ENCODE peak calls at places on chromosomes 11 and 22, in nine cellular contexts. F is H54, P is heart left ventricle, Y is IMR-90, M is sigmoid colon, L is tibial nerve, D is right lobe of liver, N is Peyer's patch, G is stomach. O is an unnamed sample.
A peak's percentile ranks its signal among the peaks of the same experiment; 100 is the strongest.

GRCh38 chr22:41445171-41446056 is 1.2 kb downstream of the TOB2 start:
- DNase-seq in F (no peak), P (peak; percentile 51), Y (no peak), M (peak; percentile 76), L (no peak), D (peak; percentile 58), N (peak; percentile 36), G (peak; percentile 32), O (peak; percentile 71)

GRCh38 chr22:29623059-29623458 is 19.6 kb downstream of the NF2 start:
- DNase-seq in F (no peak), P (no peak), Y (no peak), M (no peak), L (no peak), D (no peak), N (no peak), G (no peak), O (no peak)

GRCh38 chr11:117197516-117198456 is 1.4 kb upstream of the TAGLN start:
- DNase-seq in F (no peak), P (peak; percentile 33), Y (peak; percentile 32), M (peak; percentile 95), L (no peak), D (peak; percentile 55), N (no peak), G (peak; percentile 57), O (peak; percentile 35)

GRCh38 chr22:30507670-30508069 is 2.2 kb upstream of the SEC14L4 start:
- DNase-seq in F (no peak), P (no peak), Y (no peak), M (no peak), L (no peak), D (no peak), N (no peak), G (no peak), O (no peak)

GRCh38 chr11:118175031-118175531 is 1.4 kb downstream of the SCN2B start:
- DNase-seq in F (no peak), P (no peak), Y (peak; percentile 62), M (no peak), L (no peak), D (peak; percentile 64), N (no peak), G (no peak), O (no peak)

GRCh38 chr22:49267996-49268395 is 559.7 kb downstream of the BRD1 start:
- DNase-seq in F (no peak), P (no peak), Y (no peak), M (no peak), L (no peak), D (no peak), N (no peak), G (no peak), O (no peak)

GRCh38 chr11:118004543-118005223 is 18.5 kb downstream of the IL10RA start:
- DNase-seq in F (no peak), P (no peak), Y (no peak), M (no peak), L (no peak), D (no peak), N (no peak), G (no peak), O (no peak)

GRCh38 chr22:27489265-27489675 is 312.3 kb downstream of the MN1 start:
- DNase-seq in F (no peak), P (no peak), Y (peak; percentile 52), M (no peak), L (no peak), D (peak; percentile 81), N (no peak), G (peak; percentile 71), O (no peak)

GRCh38 chr22:36871669-36872081 is 10.9 kb downstream of the NCF4 start:
- DNase-seq in F (no peak), P (no peak), Y (no peak), M (no peak), L (no peak), D (no peak), N (no peak), G (no peak), O (no peak)

GRCh38 chr22:35498026-35498425 is 42.6 kb upstream of the RASD2 start:
- DNase-seq in F (no peak), P (no peak), Y (peak; percentile 35), M (peak; percentile 71), L (no peak), D (no peak), N (no peak), G (no peak), O (no peak)

GRCh38 chr11:65436412-65437032 is 13.9 kb downstream of the NEAT1 start:
- DNase-seq in F (no peak), P (peak; percentile 6), Y (peak; percentile 49), M (peak; percentile 62), L (peak; percentile 12), D (peak; percentile 55), N (peak; percentile 11), G (peak; percentile 24), O (no peak)

GRCh38 chr11:61309141-61309540 is 14.0 kb upstream of the VWCE start:
- DNase-seq in F (no peak), P (no peak), Y (no peak), M (no peak), L (no peak), D (no peak), N (no peak), G (no peak), O (no peak)

GRCh38 chr11:119666463-119667131 is 62.4 kb downstream of the NECTIN1 start:
- DNase-seq in F (peak; percentile 86), P (peak; percentile 76), Y (peak; percentile 47), M (peak; percentile 82), L (peak; percentile 67), D (peak; percentile 86), N (peak; percentile 50), G (peak; percentile 84), O (peak; percentile 55)

GRCh38 chr22:40281717-40282116 is 64.6 kb upstream of the ADSL start:
- DNase-seq in F (no peak), P (no peak), Y (no peak), M (no peak), L (no peak), D (no peak), N (no peak), G (no peak), O (no peak)

GRCh38 chr11:10623797-10624761 is 55.6 kb upstream of the LYVE1 start:
- DNase-seq in F (peak; percentile 17), P (peak; percentile 41), Y (peak; percentile 37), M (peak; percentile 76), L (no peak), D (no peak), N (no peak), G (no peak), O (peak; percentile 20)

GRCh38 chr11:126696976-126697375 is 303.6 kb downstream of the KIRREL3 start:
- DNase-seq in F (no peak), P (no peak), Y (no peak), M (no peak), L (no peak), D (no peak), N (no peak), G (no peak), O (no peak)

GRCh38 chr11:56968524-56968923 is 20.2 kb upstream of the OR5AK2 start:
- DNase-seq in F (no peak), P (no peak), Y (no peak), M (no peak), L (no peak), D (no peak), N (no peak), G (no peak), O (no peak)

GRCh38 chr11:73178092-73178539 is 36.0 kb upstream of the FCHSD2 start:
- DNase-seq in F (peak; percentile 81), P (peak; percentile 85), Y (peak; percentile 81), M (peak; percentile 91), L (peak; percentile 70), D (peak; percentile 87), N (peak; percentile 83), G (peak; percentile 82), O (peak; percentile 79)

GRCh38 chr22:28381427-28382167 is 298.0 kb downstream of the TTC28 start:
- DNase-seq in F (no peak), P (no peak), Y (peak; percentile 65), M (no peak), L (no peak), D (no peak), N (no peak), G (no peak), O (no peak)

GRCh38 chr11:129375731-129376657 is at the start of gene BARX2:
- DNase-seq in F (no peak), P (no peak), Y (peak; percentile 54), M (no peak), L (no peak), D (peak; percentile 62), N (no peak), G (peak; percentile 82), O (peak; percentile 3)

GRCh38 chr11:64219354-64219684 is 6.7 kb downstream of the TRPT1 start:
- DNase-seq in F (no peak), P (no peak), Y (no peak), M (no peak), L (no peak), D (peak; percentile 55), N (no peak), G (no peak), O (no peak)
- TF ChIP-seq POLR2A in F (no peak), P (no peak), Y (no peak), M (no peak), L (no peak), D (no peak), N (no peak), G (no peak), O (no peak)

DNA sequence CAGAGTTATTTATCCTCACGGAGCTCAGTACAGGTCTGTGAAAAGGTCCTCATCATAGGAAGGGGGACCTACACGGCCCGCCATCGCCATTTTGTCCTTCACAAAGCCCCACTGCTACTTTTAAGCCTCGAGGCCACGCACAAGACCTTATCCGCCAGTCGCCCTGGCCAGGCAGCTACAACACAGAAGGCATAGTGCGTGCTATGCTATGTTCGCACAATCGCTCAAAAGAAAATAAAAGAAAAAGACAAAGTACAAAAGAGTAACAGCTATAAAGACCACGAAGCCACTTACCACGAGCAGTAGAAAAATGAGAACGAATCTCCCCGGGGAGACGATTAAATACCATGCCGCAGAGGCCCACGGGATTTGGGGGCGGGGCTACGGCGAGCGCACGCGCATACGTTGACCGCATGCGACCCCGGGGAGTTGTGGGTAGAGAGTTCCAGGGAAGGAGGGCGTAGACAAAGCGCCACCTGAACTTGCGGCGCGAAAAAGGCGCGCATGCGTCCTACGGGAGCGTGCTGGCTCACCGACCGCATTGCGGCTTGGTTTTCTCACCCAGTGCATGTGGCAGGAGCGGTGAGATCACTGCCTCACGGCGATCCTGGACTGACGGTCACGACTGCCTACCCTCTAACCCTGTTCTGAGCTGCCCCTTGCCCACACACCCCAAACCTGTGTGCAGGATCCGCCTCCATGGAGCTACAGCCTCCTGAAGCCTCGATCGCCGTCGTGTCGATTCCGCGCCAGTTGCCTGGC is 16.4 kb upstream of the WDR74 start:
- DNase-seq in F (peak; percentile 89), P (peak; percentile 96), Y (peak; percentile 98), M (peak; percentile 98), L (peak; percentile 92), D (peak; percentile 97), N (peak; percentile 94), G (peak; percentile 97), O (peak; percentile 99)
- TF ChIP-seq POLR2A in F (peak; percentile 75), P (peak; percentile 79), Y (peak; percentile 100), M (peak; percentile 98), L (peak; percentile 85), D (peak; percentile 92), N (peak; percentile 94), G (no peak), O (peak; percentile 100)

GRCh38 chr11:62727007-62727832 is at the start of gene HNRNPUL2:
- DNase-seq in F (peak; percentile 96), P (peak; percentile 98), Y (peak; percentile 99), M (peak; percentile 99), L (peak; percentile 95), D (peak; percentile 99), N (peak; percentile 96), G (peak; percentile 99), O (peak; percentile 99)
- TF ChIP-seq POLR2A in F (peak; percentile 73), P (peak; percentile 81), Y (peak; percentile 87), M (peak; percentile 87), L (peak; percentile 67), D (peak; percentile 93), N (peak; percentile 92), G (no peak), O (peak; percentile 97)

GRCh38 chr11:3841426-3842304 is 906 bp upstream of the RHOG start:
- DNase-seq in F (peak; percentile 75), P (peak; percentile 88), Y (peak; percentile 82), M (peak; percentile 92), L (peak; percentile 67), D (peak; percentile 88), N (peak; percentile 91), G (peak; percentile 89), O (peak; percentile 86)
- TF ChIP-seq POLR2A in F (peak; percentile 55), P (no peak), Y (peak; percentile 57), M (peak; percentile 33), L (no peak), D (peak; percentile 53), N (peak; percentile 55), G (no peak), O (peak; percentile 32)